ENCODE peak calls at places on chromosomes 13 and 19, in four cellular contexts. K is body of pancreas, F is tibial artery, G is lung. O is an unnamed sample.

GRCh38 chr13:67131393-67131792 is 98.7 kb downstream of the PCDH9 start:
- DNase-seq in K (no peak), F (no peak), G (no peak), O (no peak)

GRCh38 chr13:109130093-109130835 is 500.9 kb downstream of the MYO16 start:
- DNase-seq in K (no peak), F (no peak), G (no peak), O (no peak)

GRCh38 chr13:37816276-37816675 is 53.3 kb downstream of the TRPC4 start:
- DNase-seq in K (no peak), F (no peak), G (no peak), O (no peak)

GRCh38 chr19:39765091-39766076 is 13.3 kb upstream of the LEUTX start:
- DNase-seq in K (peak), F (no peak), G (peak), O (no peak)

GRCh38 chr13:107554355-107554905 is 660.9 kb downstream of the LIG4 start:
- DNase-seq in K (no peak), F (no peak), G (no peak), O (no peak)

GRCh38 chr19:40266111-40266510 is 19.0 kb downstream of the AKT2 start:
- DNase-seq in K (peak), F (no peak), G (no peak), O (no peak)

GRCh38 chr13:110869231-110869804 is 45.6 kb downstream of the ANKRD10 start:
- DNase-seq in K (no peak), F (no peak), G (no peak), O (no peak)

GRCh38 chr19:10603084-10603872 is 16.2 kb upstream of the AP1M2 start:
- DNase-seq in K (peak), F (peak), G (no peak), O (no peak)

GRCh38 chr19:16076154-16076957 is at the start of gene TPM4:
- DNase-seq in K (peak), F (peak), G (peak), O (peak)

GRCh38 chr19:10288662-10289166 is 1.0 kb upstream of the ICAM5 start:
- DNase-seq in K (no peak), F (no peak), G (peak), O (no peak)

GRCh38 chr13:41411536-41411935 is 45.8 kb upstream of the RGCC start:
- DNase-seq in K (peak), F (peak), G (no peak), O (peak)
- TF ChIP-seq CTCF in K (no peak), F (peak), G (peak), O (peak)

GRCh38 chr19:42217522-42218442 is at the start of gene DEDD2:
- DNase-seq in K (peak), F (peak), G (peak), O (peak)
- TF ChIP-seq CTCF in K (no peak), F (no peak), G (no peak), O (no peak)

DNA sequence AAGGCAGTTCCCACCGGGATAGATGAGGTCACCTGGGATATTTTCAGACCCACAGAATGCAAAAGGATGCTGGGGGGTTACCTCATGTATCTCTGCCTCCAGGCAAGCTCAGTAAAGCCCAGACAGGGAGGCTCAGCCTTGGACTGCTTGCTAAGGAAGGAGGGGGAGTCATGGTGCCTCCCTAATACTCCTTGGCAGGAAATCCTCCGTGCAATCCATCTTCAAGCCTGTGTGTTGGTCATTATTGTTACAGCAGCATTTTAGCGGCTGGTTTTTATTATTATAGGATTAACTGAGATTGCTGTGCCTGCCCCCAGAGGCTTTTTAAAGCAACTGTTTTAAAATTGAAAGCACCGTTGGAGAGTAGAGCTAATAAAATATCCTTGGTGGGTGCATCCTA is 188.5 kb upstream of the UBL3 start:
- DNase-seq in K (no peak), F (no peak), G (no peak), O (no peak)
- TF ChIP-seq CTCF in K (no peak), F (no peak), G (no peak), O (peak)

DNA sequence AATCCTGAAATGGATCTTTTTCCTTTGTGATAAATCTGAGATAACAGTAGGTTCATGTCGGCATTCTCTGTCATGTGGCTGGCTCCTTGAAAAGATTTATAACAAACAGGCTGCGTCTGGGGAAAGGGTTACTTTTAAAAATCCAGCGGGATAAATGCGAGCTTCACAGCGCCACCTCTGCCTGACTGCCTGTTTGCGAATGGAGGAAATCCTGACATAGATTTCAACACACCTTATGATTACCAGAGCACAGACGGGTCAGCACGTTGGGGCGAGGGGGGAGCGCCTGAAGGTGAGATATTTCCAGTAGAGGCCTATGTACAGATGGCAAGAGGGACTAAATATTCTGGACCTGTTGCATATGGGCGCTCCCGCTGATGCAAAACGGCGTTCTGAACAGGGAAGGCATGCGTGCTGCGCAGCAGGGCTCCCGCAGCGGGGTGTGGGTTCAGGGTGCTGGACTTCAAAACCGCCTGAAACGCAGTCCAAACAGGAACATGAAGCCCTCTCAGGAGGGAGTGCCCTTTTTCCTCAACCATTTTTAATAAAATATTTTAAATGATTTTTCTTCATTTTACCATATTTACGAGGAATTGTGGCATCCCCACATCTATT is 445.3 kb upstream of the SGCG start:
- DNase-seq in K (no peak), F (no peak), G (no peak), O (no peak)
- TF ChIP-seq CTCF in K (no peak), F (no peak), G (no peak), O (no peak)

O was measured in osteocyte.